ENCODE peak calls at places on chromosomes 6 and 20, in seven cellular contexts. One of them, this sample, is unnamed.

GRCh38 chr6:109465772-109466171 is 10.2 kb upstream of the MICAL1 start:
- DNase-seq in stomach: peak
- DNase-seq in upper lobe of left lung: peak
- DNase-seq in brain microvascular endothelial cell: no peak
- DNase-seq in GM12865: no peak
- DNase-seq in uterus: no peak
- DNase-seq in AG09309: no peak
- DNase-seq in this sample: no peak

GRCh38 chr20:1185316-1185741 is 548 bp upstream of the TMEM74B start:
- DNase-seq in stomach: no peak
- DNase-seq in upper lobe of left lung: peak
- DNase-seq in brain microvascular endothelial cell: no peak
- DNase-seq in GM12865: no peak
- DNase-seq in uterus: no peak
- DNase-seq in AG09309: no peak
- DNase-seq in this sample: peak

GRCh38 chr20:3751664-3752385 is 15.7 kb downstream of the ADISSP start:
- DNase-seq in stomach: peak
- DNase-seq in upper lobe of left lung: peak
- DNase-seq in brain microvascular endothelial cell: no peak
- DNase-seq in GM12865: peak
- DNase-seq in uterus: no peak
- DNase-seq in AG09309: no peak
- DNase-seq in this sample: peak

GRCh38 chr6:84762941-84763396 is 1.4 kb downstream of the TBX18 start:
- DNase-seq in stomach: no peak
- DNase-seq in upper lobe of left lung: peak
- DNase-seq in brain microvascular endothelial cell: no peak
- DNase-seq in GM12865: no peak
- DNase-seq in uterus: peak
- DNase-seq in AG09309: no peak
- DNase-seq in this sample: no peak

GRCh38 chr6:72321741-72322140 is 300.1 kb upstream of the KCNQ5 start:
- DNase-seq in stomach: no peak
- DNase-seq in upper lobe of left lung: no peak
- DNase-seq in brain microvascular endothelial cell: peak
- DNase-seq in GM12865: no peak
- DNase-seq in uterus: no peak
- DNase-seq in AG09309: peak
- DNase-seq in this sample: peak

GRCh38 chr20:25389381-25389857 is 1.2 kb downstream of the ABHD12 start:
- DNase-seq in stomach: no peak
- DNase-seq in upper lobe of left lung: no peak
- DNase-seq in brain microvascular endothelial cell: peak
- DNase-seq in GM12865: peak
- DNase-seq in uterus: no peak
- DNase-seq in AG09309: no peak
- DNase-seq in this sample: peak

GRCh38 chr6:111033628-111034289 is 51.9 kb downstream of the RPF2 start:
- DNase-seq in stomach: no peak
- DNase-seq in upper lobe of left lung: no peak
- DNase-seq in brain microvascular endothelial cell: no peak
- DNase-seq in GM12865: no peak
- DNase-seq in uterus: no peak
- DNase-seq in AG09309: no peak
- DNase-seq in this sample: peak

GRCh38 chr6:148700047-148700712 is 46.6 kb upstream of the UST start:
- DNase-seq in stomach: no peak
- DNase-seq in upper lobe of left lung: no peak
- DNase-seq in brain microvascular endothelial cell: no peak
- DNase-seq in GM12865: no peak
- DNase-seq in uterus: no peak
- DNase-seq in AG09309: no peak
- DNase-seq in this sample: no peak

GRCh38 chr20:64036346-64037198 is 590 bp downstream of the C20orf204 start:
- DNase-seq in stomach: no peak
- DNase-seq in upper lobe of left lung: peak
- DNase-seq in brain microvascular endothelial cell: no peak
- DNase-seq in GM12865: peak
- DNase-seq in uterus: no peak
- DNase-seq in AG09309: no peak
- DNase-seq in this sample: no peak

GRCh38 chr20:57653910-57654309 is 33.7 kb upstream of the ZBP1 start:
- DNase-seq in stomach: no peak
- DNase-seq in upper lobe of left lung: no peak
- DNase-seq in brain microvascular endothelial cell: no peak
- DNase-seq in GM12865: no peak
- DNase-seq in uterus: peak
- DNase-seq in AG09309: no peak
- DNase-seq in this sample: no peak

GRCh38 chr6:112044196-112044595 is 9.7 kb upstream of the CCN6 start:
- DNase-seq in stomach: no peak
- DNase-seq in upper lobe of left lung: no peak
- DNase-seq in brain microvascular endothelial cell: no peak
- DNase-seq in GM12865: no peak
- DNase-seq in uterus: no peak
- DNase-seq in AG09309: no peak
- DNase-seq in this sample: no peak

DNA sequence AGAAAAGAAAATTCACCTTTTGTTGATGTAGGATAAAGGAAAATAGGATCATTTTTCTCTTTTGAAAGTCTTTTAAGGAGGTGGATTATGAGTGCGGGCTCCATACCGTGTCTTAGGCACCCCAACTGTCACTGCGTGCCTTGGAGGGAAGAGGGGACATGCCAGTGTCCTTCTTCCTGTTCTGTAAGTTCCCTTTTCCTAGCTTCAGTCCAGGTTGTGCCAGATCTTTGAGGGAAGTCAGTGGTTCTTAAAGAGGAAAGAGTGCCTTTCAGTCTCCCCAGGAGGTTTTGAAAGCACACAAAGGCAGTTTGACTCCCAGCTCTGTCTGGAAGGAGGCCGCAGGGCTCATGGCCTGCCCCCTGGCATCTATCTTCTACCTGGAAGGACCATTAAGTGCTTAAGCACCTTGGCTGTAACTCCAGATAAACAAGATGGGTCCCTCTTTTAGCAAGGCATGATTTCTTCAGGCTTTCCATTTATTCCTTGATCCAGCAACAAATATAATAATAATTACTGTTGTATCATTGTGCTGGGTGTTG is 13.0 kb downstream of the EFCAB8 start:
- DNase-seq in stomach: no peak
- DNase-seq in upper lobe of left lung: no peak
- DNase-seq in brain microvascular endothelial cell: no peak
- DNase-seq in GM12865: no peak
- DNase-seq in uterus: no peak
- DNase-seq in AG09309: no peak
- DNase-seq in this sample: no peak
- TF ChIP-seq CTCF in stomach: no peak
- TF ChIP-seq CTCF in upper lobe of left lung: no peak
- TF ChIP-seq CTCF in brain microvascular endothelial cell: no peak
- TF ChIP-seq CTCF in GM12865: no peak
- TF ChIP-seq CTCF in uterus: no peak
- TF ChIP-seq CTCF in AG09309: no peak
- TF ChIP-seq CTCF in this sample: no peak

DNA sequence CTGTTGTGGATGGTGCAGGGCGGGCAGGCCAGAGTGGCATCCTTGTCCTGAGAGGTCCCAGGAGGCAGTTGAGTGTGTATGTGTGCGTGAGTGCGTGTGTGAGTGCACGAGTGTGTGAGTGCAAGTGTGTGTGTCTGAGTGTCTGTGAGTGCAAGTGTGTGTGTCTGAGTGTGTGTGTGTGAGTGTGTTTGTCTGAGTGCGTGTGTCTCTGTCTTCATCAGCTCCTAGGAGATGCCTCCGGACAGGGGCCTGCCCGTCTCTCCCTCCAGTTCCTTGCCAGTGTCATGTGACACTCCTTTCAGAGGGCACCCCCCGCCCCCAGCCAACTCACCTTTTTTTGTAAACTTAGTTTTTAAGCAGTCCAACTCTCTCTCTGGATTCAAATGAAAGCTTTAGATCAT is 12.3 kb downstream of the IGF2R start:
- DNase-seq in stomach: no peak
- DNase-seq in upper lobe of left lung: no peak
- DNase-seq in brain microvascular endothelial cell: no peak
- DNase-seq in GM12865: no peak
- DNase-seq in uterus: no peak
- DNase-seq in AG09309: no peak
- DNase-seq in this sample: no peak
- H3K4me3 ChIP-seq in stomach: no peak
- H3K4me3 ChIP-seq in upper lobe of left lung: no peak
- H3K4me3 ChIP-seq in brain microvascular endothelial cell: no peak
- H3K4me3 ChIP-seq in GM12865: peak
- H3K4me3 ChIP-seq in uterus: no peak
- H3K4me3 ChIP-seq in AG09309: no peak
- H3K4me3 ChIP-seq in this sample: no peak

GRCh38 chr20:12970372-12970821 is 38.4 kb upstream of the SPTLC3 start:
- DNase-seq in stomach: no peak
- DNase-seq in upper lobe of left lung: no peak
- DNase-seq in brain microvascular endothelial cell: peak
- DNase-seq in GM12865: peak
- DNase-seq in uterus: no peak
- DNase-seq in AG09309: peak
- DNase-seq in this sample: peak
- TF ChIP-seq CTCF in stomach: peak
- TF ChIP-seq CTCF in upper lobe of left lung: peak
- TF ChIP-seq CTCF in brain microvascular endothelial cell: peak
- TF ChIP-seq CTCF in GM12865: peak
- TF ChIP-seq CTCF in uterus: peak
- TF ChIP-seq CTCF in AG09309: peak
- TF ChIP-seq CTCF in this sample: peak

DNA sequence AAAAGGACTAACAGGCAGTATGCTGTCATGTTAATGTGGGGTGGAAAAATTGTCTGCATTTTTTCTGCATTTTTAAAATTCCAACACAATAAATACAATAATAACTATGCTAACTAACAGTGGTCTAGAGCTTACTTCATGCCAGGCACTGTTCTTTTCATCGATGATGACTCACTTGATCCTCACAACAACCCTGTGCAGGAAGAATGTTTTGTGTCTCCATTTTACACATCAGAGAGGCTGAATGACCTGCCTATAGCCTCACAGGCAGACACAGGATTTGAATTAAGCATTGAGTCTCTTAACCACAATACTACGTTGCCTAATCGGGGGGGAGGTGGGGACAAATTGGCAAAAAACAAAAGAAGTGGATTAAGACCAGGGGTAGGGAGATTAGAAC is 26.9 kb upstream of the FANCE start:
- DNase-seq in stomach: no peak
- DNase-seq in upper lobe of left lung: no peak
- DNase-seq in brain microvascular endothelial cell: peak
- DNase-seq in GM12865: no peak
- DNase-seq in uterus: no peak
- DNase-seq in AG09309: peak
- DNase-seq in this sample: peak
- H3K4me3 ChIP-seq in stomach: no peak
- H3K4me3 ChIP-seq in upper lobe of left lung: no peak
- H3K4me3 ChIP-seq in brain microvascular endothelial cell: no peak
- H3K4me3 ChIP-seq in GM12865: no peak
- H3K4me3 ChIP-seq in uterus: no peak
- H3K4me3 ChIP-seq in AG09309: no peak
- H3K4me3 ChIP-seq in this sample: no peak

GRCh38 chr6:29694637-29695036 is 13.7 kb upstream of the ZFP57 start:
- DNase-seq in stomach: no peak
- DNase-seq in upper lobe of left lung: no peak
- DNase-seq in brain microvascular endothelial cell: no peak
- DNase-seq in GM12865: no peak
- DNase-seq in uterus: no peak
- DNase-seq in AG09309: no peak
- DNase-seq in this sample: no peak

GRCh38 chr6:29696147-29697129 is 15.5 kb upstream of the ZFP57 start:
- DNase-seq in stomach: no peak
- DNase-seq in upper lobe of left lung: no peak
- DNase-seq in brain microvascular endothelial cell: peak
- DNase-seq in GM12865: peak
- DNase-seq in uterus: no peak
- DNase-seq in AG09309: no peak
- DNase-seq in this sample: peak
- TF ChIP-seq CTCF in stomach: no peak
- TF ChIP-seq CTCF in upper lobe of left lung: no peak
- TF ChIP-seq CTCF in brain microvascular endothelial cell: peak
- TF ChIP-seq CTCF in GM12865: peak
- TF ChIP-seq CTCF in uterus: no peak
- TF ChIP-seq CTCF in AG09309: peak
- TF ChIP-seq CTCF in this sample: peak

DNA sequence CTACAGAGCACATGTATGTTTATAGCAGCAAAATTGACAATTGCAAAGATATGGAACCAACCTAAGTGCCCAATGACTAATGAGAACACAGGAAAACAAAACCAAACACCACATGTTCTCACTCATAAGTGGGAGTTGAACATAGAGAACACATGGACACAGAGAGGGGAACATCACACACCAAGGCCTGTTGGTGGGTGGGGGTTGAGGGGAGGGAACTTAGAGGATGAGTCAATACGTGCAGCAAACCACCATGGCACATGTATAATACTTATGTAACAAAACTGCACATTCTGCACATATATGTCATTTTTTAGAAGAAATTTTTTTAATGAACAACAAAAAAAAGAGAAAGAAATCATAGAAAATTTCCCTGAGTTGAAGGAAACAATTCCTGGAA is 3.9 kb downstream of the EPM2A start:
- DNase-seq in stomach: no peak
- DNase-seq in upper lobe of left lung: no peak
- DNase-seq in brain microvascular endothelial cell: no peak
- DNase-seq in GM12865: no peak
- DNase-seq in uterus: no peak
- DNase-seq in AG09309: no peak
- DNase-seq in this sample: no peak
- H3K4me3 ChIP-seq in stomach: no peak
- H3K4me3 ChIP-seq in upper lobe of left lung: no peak
- H3K4me3 ChIP-seq in brain microvascular endothelial cell: no peak
- H3K4me3 ChIP-seq in GM12865: no peak
- H3K4me3 ChIP-seq in uterus: no peak
- H3K4me3 ChIP-seq in AG09309: no peak
- H3K4me3 ChIP-seq in this sample: no peak

GRCh38 chr6:138953451-138953850 is 34.6 kb downstream of the REPS1 start:
- DNase-seq in stomach: no peak
- DNase-seq in upper lobe of left lung: no peak
- DNase-seq in brain microvascular endothelial cell: no peak
- DNase-seq in GM12865: no peak
- DNase-seq in uterus: no peak
- DNase-seq in AG09309: no peak
- DNase-seq in this sample: peak

GRCh38 chr6:138944412-138944811 is 43.6 kb downstream of the REPS1 start:
- DNase-seq in stomach: no peak
- DNase-seq in upper lobe of left lung: no peak
- DNase-seq in brain microvascular endothelial cell: peak
- DNase-seq in GM12865: peak
- DNase-seq in uterus: no peak
- DNase-seq in AG09309: no peak
- DNase-seq in this sample: peak

GRCh38 chr6:138945354-138945753 is 42.7 kb downstream of the REPS1 start:
- DNase-seq in stomach: no peak
- DNase-seq in upper lobe of left lung: no peak
- DNase-seq in brain microvascular endothelial cell: no peak
- DNase-seq in GM12865: no peak
- DNase-seq in uterus: no peak
- DNase-seq in AG09309: no peak
- DNase-seq in this sample: peak

GRCh38 chr6:138948028-138948427 is 40.0 kb downstream of the REPS1 start:
- DNase-seq in stomach: no peak
- DNase-seq in upper lobe of left lung: no peak
- DNase-seq in brain microvascular endothelial cell: no peak
- DNase-seq in GM12865: no peak
- DNase-seq in uterus: no peak
- DNase-seq in AG09309: no peak
- DNase-seq in this sample: peak

GRCh38 chr6:138948780-138949179 is 39.3 kb downstream of the REPS1 start:
- DNase-seq in stomach: no peak
- DNase-seq in upper lobe of left lung: no peak
- DNase-seq in brain microvascular endothelial cell: no peak
- DNase-seq in GM12865: no peak
- DNase-seq in uterus: no peak
- DNase-seq in AG09309: no peak
- DNase-seq in this sample: peak
- TF ChIP-seq CTCF in stomach: no peak
- TF ChIP-seq CTCF in upper lobe of left lung: peak
- TF ChIP-seq CTCF in brain microvascular endothelial cell: peak
- TF ChIP-seq CTCF in GM12865: no peak
- TF ChIP-seq CTCF in uterus: no peak
- TF ChIP-seq CTCF in AG09309: no peak
- TF ChIP-seq CTCF in this sample: peak

This sample was measured in epithelial cell of esophagus.